ENCODE peak calls at places on chromosomes 12 and 14, in ten cellular contexts. R, F, S, D, H, B, L, M, W and Z are unnamed samples.

GRCh38 chr12:106387847-106388246 is 30.3 kb downstream of the POLR3B start:
- DNase-seq in R (no peak), F (no peak), S (no peak), D (no peak), H (no peak), B (no peak), L (no peak), M (no peak), W (no peak), Z (no peak)

GRCh38 chr12:74646831-74647230 is 109.2 kb downstream of the ATXN7L3B start:
- DNase-seq in R (no peak), F (no peak), S (no peak), D (no peak), H (no peak), B (no peak), L (no peak), M (no peak), W (no peak), Z (no peak)

GRCh38 chr14:58884442-58884841 is 246.7 kb downstream of the DACT1 start:
- DNase-seq in R (no peak), F (no peak), S (no peak), D (no peak), H (no peak), B (peak), L (no peak), M (no peak), W (no peak), Z (no peak)

GRCh38 chr12:122981587-122982493 is 1.4 kb downstream of the ARL6IP4 start:
- DNase-seq in R (no peak), F (no peak), S (no peak), D (no peak), H (no peak), B (no peak), L (no peak), M (no peak), W (no peak), Z (no peak)

GRCh38 chr12:77007476-77007875 is 57.9 kb downstream of the E2F7 start:
- DNase-seq in R (no peak), F (no peak), S (no peak), D (no peak), H (no peak), B (no peak), L (peak), M (no peak), W (no peak), Z (no peak)

GRCh38 chr14:23601845-23602180 is 23.2 kb upstream of the JPH4 start:
- DNase-seq in R (no peak), F (no peak), S (no peak), D (no peak), H (no peak), B (peak), L (no peak), M (no peak), W (no peak), Z (no peak)

GRCh38 chr12:98885778-98886177 is 240.7 kb downstream of the APAF1 start:
- DNase-seq in R (no peak), F (no peak), S (no peak), D (no peak), H (no peak), B (no peak), L (no peak), M (no peak), W (no peak), Z (no peak)

GRCh38 chr12:118682656-118683055 is 298.7 kb upstream of the SRRM4 start:
- DNase-seq in R (no peak), F (no peak), S (no peak), D (no peak), H (no peak), B (no peak), L (no peak), M (no peak), W (no peak), Z (no peak)

GRCh38 chr12:53006810-53007742 is 820 bp downstream of the EIF4B start:
- DNase-seq in R (peak), F (peak), S (peak), D (peak), H (peak), B (peak), L (peak), M (peak), W (peak), Z (peak)

GRCh38 chr12:53004178-53004577 is 2.1 kb upstream of the EIF4B start:
- DNase-seq in R (no peak), F (no peak), S (no peak), D (no peak), H (no peak), B (no peak), L (no peak), M (no peak), W (no peak), Z (no peak)

GRCh38 chr12:53005215-53005985 is 856 bp upstream of the EIF4B start:
- DNase-seq in R (no peak), F (peak), S (peak), D (no peak), H (no peak), B (no peak), L (peak), M (peak), W (peak), Z (peak)

GRCh38 chr12:53004582-53004981 is 1.7 kb upstream of the EIF4B start:
- DNase-seq in R (no peak), F (no peak), S (no peak), D (no peak), H (peak), B (no peak), L (no peak), M (no peak), W (no peak), Z (no peak)

GRCh38 chr12:53005986-53006809 is at the start of gene EIF4B:
- DNase-seq in R (peak), F (peak), S (peak), D (peak), H (peak), B (peak), L (peak), M (peak), W (peak), Z (peak)
- TF ChIP-seq POLR2A in R (peak), F (peak), S (peak), D (no peak), H (peak), B (peak), L (no peak), M (peak), W (peak), Z (peak)

DNA sequence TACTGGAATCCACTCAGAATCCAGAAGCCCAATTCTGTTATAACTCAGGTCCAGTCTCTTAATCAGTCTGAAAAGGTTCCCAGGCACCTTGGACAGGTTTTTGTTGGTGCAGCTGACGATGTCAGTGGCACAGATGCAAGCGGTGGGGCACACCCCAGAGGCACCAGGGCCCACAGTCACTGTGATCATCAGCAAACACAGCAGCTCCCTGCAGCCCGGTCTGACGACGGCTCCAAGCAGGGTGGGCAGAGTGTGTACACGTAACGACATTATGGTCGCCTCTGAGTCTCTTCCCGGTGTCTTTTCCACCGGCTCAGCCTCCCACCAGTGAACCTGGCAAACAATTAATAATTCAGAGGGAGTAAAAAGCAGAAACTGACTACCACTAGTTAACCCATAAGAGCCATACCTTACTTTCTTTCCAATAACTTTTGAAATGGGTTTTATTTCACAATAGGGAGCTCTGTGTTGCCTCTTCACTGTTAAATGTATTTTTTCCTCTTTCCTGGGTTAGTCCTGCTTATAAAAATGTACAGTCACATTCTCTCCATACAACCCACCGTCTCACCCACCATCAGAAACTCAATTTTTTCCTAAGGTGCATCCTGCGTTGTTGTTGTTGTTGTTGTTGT is 572 bp upstream of the PCED1B start:
- DNase-seq in R (no peak), F (peak), S (peak), D (no peak), H (peak), B (no peak), L (no peak), M (no peak), W (no peak), Z (peak)
- TF ChIP-seq POLR2A in R (no peak), F (no peak), S (no peak), D (no peak), H (peak), B (no peak), L (no peak), M (no peak), W (no peak), Z (peak)

DNA sequence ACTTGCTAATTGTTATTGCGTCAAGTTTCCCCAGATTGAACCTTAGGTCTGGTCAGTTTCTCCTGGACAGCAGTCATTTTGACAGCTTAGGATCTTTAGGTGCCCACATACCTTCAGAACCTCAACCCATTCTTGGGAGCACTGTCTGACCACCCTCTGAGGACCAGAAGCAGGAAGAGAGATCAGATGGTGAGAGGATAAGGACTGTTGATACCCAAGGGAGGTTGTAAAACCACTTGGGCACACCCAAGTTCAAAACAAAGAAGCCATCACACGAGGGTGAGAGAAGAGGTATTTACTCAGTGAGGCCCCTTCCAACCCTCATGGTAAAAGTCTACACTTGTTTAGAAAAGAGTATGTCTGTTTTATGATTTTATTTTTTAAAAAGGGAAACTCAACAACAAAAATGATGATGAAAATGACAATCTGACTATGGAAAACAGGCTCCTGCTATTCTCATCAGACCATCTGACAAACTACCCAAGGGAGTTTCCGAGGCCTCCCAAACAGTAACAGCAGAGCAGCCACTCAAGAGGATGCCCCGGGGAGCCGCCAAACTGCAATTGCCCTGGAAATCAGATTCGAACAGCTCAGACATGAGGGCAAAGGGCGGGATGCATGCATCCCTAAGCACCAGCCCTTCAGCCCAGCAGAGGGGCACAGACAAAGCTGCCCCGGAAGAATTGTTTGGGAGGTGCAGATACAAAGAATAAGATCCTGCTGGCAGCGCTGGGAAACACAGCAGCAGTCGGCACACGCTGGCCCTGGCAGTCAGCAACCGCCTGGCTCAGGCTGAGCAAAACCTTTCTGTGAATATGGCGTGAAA is 162.6 kb upstream of the PLEKHG7 start:
- DNase-seq in R (no peak), F (peak), S (no peak), D (no peak), H (no peak), B (no peak), L (no peak), M (peak), W (no peak), Z (no peak)
- TF ChIP-seq POLR2A in R (no peak), F (no peak), S (no peak), D (no peak), H (no peak), B (no peak), L (no peak), M (no peak), W (no peak), Z (no peak)

GRCh38 chr14:74510211-74510931 is 16.8 kb downstream of the ISCA2 start:
- DNase-seq in R (no peak), F (no peak), S (peak), D (no peak), H (peak), B (peak), L (no peak), M (no peak), W (no peak), Z (no peak)

GRCh38 chr14:74511966-74512365 is 18.4 kb downstream of the ISCA2 start:
- DNase-seq in R (no peak), F (no peak), S (peak), D (no peak), H (no peak), B (no peak), L (no peak), M (no peak), W (no peak), Z (no peak)

GRCh38 chr14:74509587-74510210 is 16.1 kb downstream of the ISCA2 start:
- DNase-seq in R (no peak), F (no peak), S (peak), D (no peak), H (no peak), B (no peak), L (no peak), M (no peak), W (no peak), Z (no peak)

GRCh38 chr14:74512431-74512830 is 18.9 kb downstream of the ISCA2 start:
- DNase-seq in R (no peak), F (no peak), S (peak), D (no peak), H (no peak), B (no peak), L (no peak), M (no peak), W (no peak), Z (no peak)

DNA sequence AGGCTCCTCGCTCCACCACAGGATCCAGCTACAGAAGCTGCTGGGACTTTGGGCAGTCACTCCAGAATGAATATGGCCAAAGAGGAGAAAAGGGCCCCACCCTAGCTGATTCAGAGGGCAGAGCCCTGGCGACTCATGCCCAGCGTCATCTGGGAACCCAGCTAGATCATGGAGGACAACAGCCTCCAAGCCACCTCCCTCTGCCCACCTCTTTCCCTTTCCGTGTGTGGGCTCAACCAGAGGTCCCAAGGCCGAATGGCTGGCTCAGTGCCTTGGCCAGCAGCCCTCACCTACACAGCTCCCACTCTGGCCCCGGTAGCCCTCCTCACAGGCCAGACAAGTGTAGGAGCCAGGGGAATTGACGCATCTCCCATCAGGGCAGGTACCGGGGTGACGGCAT is 17.4 kb downstream of the ISCA2 start:
- DNase-seq in R (no peak), F (no peak), S (peak), D (no peak), H (peak), B (no peak), L (no peak), M (no peak), W (no peak), Z (no peak)
- TF ChIP-seq POLR2A in R (no peak), F (no peak), S (no peak), D (no peak), H (peak), B (no peak), L (no peak), M (no peak), W (no peak), Z (no peak)